ENCODE peak calls at places on chromosomes 16 and 17, in ten cellular contexts. E is AG08395; F is hypothalamus; X is M059J; U is psoas muscle; S is EL; Q is EH; J is Calu3; O is SK-MEL-5; V is CD4-positive, alpha-beta T cell. W is an unnamed sample.
A peak's percentile ranks its signal among the peaks of the same experiment; 100 is the strongest.

GRCh38 chr17:36939059-36939943 is 2.0 kb downstream of the LHX1 start:
- DNase-seq in V (no peak), E (no peak), U (no peak), X (peak; percentile 18), O (no peak), J (no peak), S (no peak), F (no peak), Q (no peak), W (no peak)

GRCh38 chr16:54265558-54266213 is 20.9 kb downstream of the IRX3 start:
- DNase-seq in Q (no peak), V (no peak), U (no peak), J (no peak), O (no peak), X (peak; percentile 46), S (no peak), E (peak; percentile 22), F (no peak), W (no peak)

GRCh38 chr16:19872179-19872863 is 12.3 kb downstream of the GPRC5B start:
- DNase-seq in E (no peak), J (no peak), U (no peak), X (no peak), V (no peak), O (no peak), S (no peak), Q (no peak), F (peak; percentile 85), W (no peak)

GRCh38 chr16:19223235-19223847 is 55.3 kb downstream of the SYT17 start:
- DNase-seq in E (no peak), Q (peak; percentile 3), U (no peak), F (no peak), V (no peak), O (peak; percentile 62), J (peak; percentile 39), S (peak; percentile 28), X (no peak), W (peak; percentile 2)

GRCh38 chr17:60526726-60527125 is 684 bp upstream of the APPBP2 start:
- DNase-seq in O (no peak), S (peak; percentile 23), X (peak; percentile 10), V (no peak), U (no peak), J (no peak), Q (peak; percentile 59), F (no peak), E (peak; percentile 17), W (peak; percentile 61)

GRCh38 chr17:11170901-11171300 is 70.1 kb upstream of the SHISA6 start:
- DNase-seq in O (no peak), Q (no peak), U (no peak), J (no peak), V (no peak), F (no peak), E (no peak), S (no peak), X (no peak), W (no peak)

GRCh38 chr17:37483311-37484039 is 6.2 kb upstream of the DUSP14 start:
- DNase-seq in S (peak; percentile 74), F (peak; percentile 52), U (peak; percentile 26), V (no peak), O (peak; percentile 93), E (peak; percentile 77), Q (peak; percentile 95), X (peak; percentile 83), J (no peak), W (peak; percentile 77)

GRCh38 chr16:8905168-8905762 is 23.1 kb downstream of the LITAFD start:
- DNase-seq in S (no peak), Q (peak; percentile 44), E (peak; percentile 25), F (no peak), X (peak; percentile 42), J (peak; percentile 29), O (peak; percentile 53), U (no peak), V (no peak), W (peak; percentile 54)

GRCh38 chr17:50556803-50557202 is 3.7 kb upstream of the CACNA1G start:
- DNase-seq in V (no peak), U (no peak), Q (no peak), J (no peak), O (no peak), F (no peak), S (no peak), X (no peak), E (no peak), W (no peak)

GRCh38 chr17:34222732-34223486 is 32.2 kb upstream of the CCL2 start:
- DNase-seq in V (no peak), J (no peak), S (no peak), E (no peak), F (no peak), X (no peak), O (no peak), Q (no peak), U (no peak), W (no peak)

GRCh38 chr17:47413872-47414271 is 90.1 kb downstream of the EFCAB13 start:
- DNase-seq in X (no peak), O (no peak), Q (peak; percentile 43), F (no peak), S (peak; percentile 18), E (peak; percentile 13), U (no peak), V (no peak), J (no peak), W (no peak)

GRCh38 chr17:15963670-15964110 is 18.8 kb downstream of the ADORA2B start:
- DNase-seq in V (no peak), X (peak; percentile 95), E (no peak), Q (peak; percentile 44), F (no peak), U (no peak), S (peak; percentile 59), O (no peak), J (no peak), W (no peak)

GRCh38 chr17:41049110-41049509 is 2.0 kb upstream of the KRTAP2-1 start:
- DNase-seq in E (peak; percentile 69), V (no peak), O (no peak), Q (peak; percentile 96), X (peak; percentile 96), U (no peak), S (peak; percentile 95), J (no peak), F (no peak), W (peak; percentile 68)

GRCh38 chr17:78414178-78415162 is 36.0 kb downstream of the PGS1 start:
- DNase-seq in S (no peak), U (no peak), O (no peak), V (peak; percentile 49), E (no peak), Q (no peak), F (no peak), J (no peak), X (no peak), W (no peak)

GRCh38 chr17:4101127-4101798 is 41.6 kb downstream of the ZZEF1 start:
- DNase-seq in F (peak; percentile 15), Q (no peak), J (no peak), E (peak; percentile 38), O (peak; percentile 24), V (no peak), X (no peak), S (no peak), U (no peak), W (no peak)

GRCh38 chr17:3959295-3959899 is 4.8 kb downstream of the ATP2A3 start:
- DNase-seq in S (peak; percentile 53), V (no peak), J (peak; percentile 49), E (peak; percentile 54), O (no peak), X (peak; percentile 66), Q (peak; percentile 54), F (no peak), U (no peak), W (peak; percentile 40)

GRCh38 chr17:1557355-1558095 is 5.1 kb downstream of the PITPNA start:
- DNase-seq in U (no peak), F (no peak), V (no peak), X (no peak), S (peak; percentile 34), E (no peak), Q (no peak), O (no peak), J (no peak), W (no peak)

GRCh38 chr17:37097162-37097561 is 148.4 kb downstream of the AATF start:
- DNase-seq in J (no peak), X (no peak), U (no peak), V (no peak), O (no peak), S (no peak), F (no peak), Q (no peak), E (no peak), W (no peak)

GRCh38 chr17:73387746-73388577 is 76.2 kb upstream of the CDC42EP4 start:
- DNase-seq in X (no peak), E (peak; percentile 81), O (no peak), F (no peak), J (no peak), V (no peak), Q (peak; percentile 64), U (no peak), S (peak; percentile 41), W (peak; percentile 56)

GRCh38 chr16:3065069-3065741 is at the start of gene IL32:
- DNase-seq in U (peak; percentile 48), O (no peak), S (peak; percentile 84), J (peak; percentile 80), X (peak; percentile 85), F (no peak), Q (peak; percentile 80), E (peak; percentile 86), V (peak; percentile 46), W (peak; percentile 82)

GRCh38 chr16:57297856-57298255 is 13.4 kb upstream of the PLLP start:
- DNase-seq in J (no peak), U (no peak), V (peak; percentile 31), F (no peak), E (no peak), X (no peak), O (no peak), Q (no peak), S (no peak), W (no peak)

GRCh38 chr16:3735541-3735940 is 18.2 kb upstream of the TRAP1 start:
- DNase-seq in F (no peak), X (no peak), Q (no peak), O (no peak), S (no peak), E (no peak), J (no peak), U (no peak), V (no peak), W (no peak)

GRCh38 chr16:85965125-85965524 is 66.2 kb downstream of the IRF8 start:
- DNase-seq in J (no peak), E (no peak), X (no peak), O (no peak), V (no peak), F (no peak), Q (no peak), S (no peak), U (no peak), W (no peak)

GRCh38 chr17:74604200-74604599 is 12.1 kb upstream of the CD300LD start:
- DNase-seq in U (no peak), Q (no peak), S (no peak), X (no peak), O (no peak), V (no peak), F (no peak), E (no peak), J (no peak), W (no peak)

GRCh38 chr17:46026045-46026814 is 27.2 kb downstream of the STH start:
- DNase-seq in F (no peak), X (no peak), J (no peak), Q (no peak), U (no peak), O (no peak), S (no peak), V (no peak), E (no peak), W (no peak)

W was measured in adipocyte.